ENCODE peak calls at places on chromosomes 5 and 9, in seven cellular contexts. One of them, this sample, is unnamed. For H3K9me3, the result is how much of the 10 kb centered on the place peaks cover.

GRCh38 chr5:106368021-106368420 is 1302.7 kb downstream of the EFNA5 start:
- DNase-seq in sigmoid colon: no peak
- DNase-seq in ovary: no peak
- DNase-seq in A549: no peak
- DNase-seq in transverse colon: no peak
- DNase-seq in stomach: no peak
- DNase-seq in HepG2: no peak
- DNase-seq in this sample: no peak

GRCh38 chr5:107674655-107675054 is 3.9 kb upstream of the EFNA5 start:
- DNase-seq in A549: no peak
- DNase-seq in sigmoid colon: no peak
- DNase-seq in stomach: no peak
- DNase-seq in ovary: no peak
- DNase-seq in transverse colon: no peak
- DNase-seq in HepG2: no peak
- DNase-seq in this sample: no peak

GRCh38 chr5:17282283-17283120 is 65.1 kb downstream of the BASP1 start:
- DNase-seq in HepG2: no peak
- DNase-seq in A549: no peak
- DNase-seq in stomach: no peak
- DNase-seq in ovary: no peak
- DNase-seq in sigmoid colon: no peak
- DNase-seq in transverse colon: peak
- DNase-seq in this sample: no peak

GRCh38 chr5:33316773-33317172 is 124.0 kb upstream of the TARS1 start:
- DNase-seq in transverse colon: no peak
- DNase-seq in sigmoid colon: no peak
- DNase-seq in HepG2: no peak
- DNase-seq in stomach: no peak
- DNase-seq in ovary: no peak
- DNase-seq in A549: no peak
- DNase-seq in this sample: no peak

GRCh38 chr5:69293882-69294281 is 38.7 kb downstream of the CCDC125 start:
- DNase-seq in stomach: no peak
- DNase-seq in transverse colon: no peak
- DNase-seq in A549: no peak
- DNase-seq in ovary: no peak
- DNase-seq in sigmoid colon: no peak
- DNase-seq in HepG2: peak
- DNase-seq in this sample: no peak

GRCh38 chr5:91486638-91487037 is 103.5 kb upstream of the ARRDC3 start:
- DNase-seq in transverse colon: no peak
- DNase-seq in A549: peak
- DNase-seq in sigmoid colon: no peak
- DNase-seq in stomach: no peak
- DNase-seq in HepG2: no peak
- DNase-seq in ovary: no peak
- DNase-seq in this sample: no peak

GRCh38 chr9:117720555-117720954 is 16.4 kb downstream of the TLR4 start:
- DNase-seq in transverse colon: peak
- DNase-seq in stomach: no peak
- DNase-seq in ovary: no peak
- DNase-seq in HepG2: no peak
- DNase-seq in sigmoid colon: peak
- DNase-seq in A549: no peak
- DNase-seq in this sample: peak

GRCh38 chr5:675876-676698 is 17.1 kb downstream of the TPPP start:
- DNase-seq in ovary: peak
- DNase-seq in HepG2: no peak
- DNase-seq in A549: no peak
- DNase-seq in sigmoid colon: peak
- DNase-seq in transverse colon: no peak
- DNase-seq in stomach: peak
- DNase-seq in this sample: no peak

GRCh38 chr9:99906403-99907207 is at the start of gene STX17:
- DNase-seq in stomach: peak
- DNase-seq in A549: peak
- DNase-seq in sigmoid colon: peak
- DNase-seq in ovary: peak
- DNase-seq in HepG2: peak
- DNase-seq in transverse colon: peak
- DNase-seq in this sample: peak

GRCh38 chr5:173228639-173229380 is 6.2 kb downstream of the NKX2-5 start:
- DNase-seq in A549: no peak
- DNase-seq in ovary: no peak
- DNase-seq in stomach: no peak
- DNase-seq in sigmoid colon: no peak
- DNase-seq in HepG2: no peak
- DNase-seq in transverse colon: no peak
- DNase-seq in this sample: no peak

GRCh38 chr5:60399507-60399906 is 300.5 kb downstream of the DEPDC1B start:
- DNase-seq in HepG2: no peak
- DNase-seq in transverse colon: no peak
- DNase-seq in stomach: no peak
- DNase-seq in A549: no peak
- DNase-seq in ovary: no peak
- DNase-seq in sigmoid colon: no peak
- DNase-seq in this sample: no peak

GRCh38 chr5:89338935-89339334 is 456.0 kb upstream of the MEF2C start:
- DNase-seq in stomach: no peak
- DNase-seq in sigmoid colon: no peak
- DNase-seq in ovary: no peak
- DNase-seq in transverse colon: no peak
- DNase-seq in A549: no peak
- DNase-seq in HepG2: no peak
- DNase-seq in this sample: no peak

GRCh38 chr5:127296321-127296720 is 5.7 kb downstream of the MEGF10 start:
- DNase-seq in transverse colon: no peak
- DNase-seq in A549: no peak
- DNase-seq in stomach: no peak
- DNase-seq in ovary: no peak
- DNase-seq in sigmoid colon: no peak
- DNase-seq in HepG2: no peak
- DNase-seq in this sample: no peak

GRCh38 chr9:9016597-9016996 is 1217.0 kb upstream of the DMAC1 start:
- DNase-seq in sigmoid colon: no peak
- DNase-seq in HepG2: peak
- DNase-seq in ovary: no peak
- DNase-seq in transverse colon: no peak
- DNase-seq in stomach: no peak
- DNase-seq in A549: no peak
- DNase-seq in this sample: no peak

GRCh38 chr9:4167040-4167671 is 132.7 kb downstream of the GLIS3 start:
- DNase-seq in transverse colon: no peak
- DNase-seq in A549: peak
- DNase-seq in ovary: no peak
- DNase-seq in sigmoid colon: no peak
- DNase-seq in stomach: no peak
- DNase-seq in HepG2: no peak
- DNase-seq in this sample: no peak

GRCh38 chr9:34701023-34701768 is 8.7 kb downstream of the CCL21 start:
- DNase-seq in sigmoid colon: peak
- DNase-seq in ovary: peak
- DNase-seq in transverse colon: peak
- DNase-seq in HepG2: peak
- DNase-seq in stomach: peak
- DNase-seq in A549: peak
- DNase-seq in this sample: peak

GRCh38 chr5:6683241-6683640 is 30.0 kb upstream of the TENT4A start:
- DNase-seq in HepG2: no peak
- DNase-seq in ovary: no peak
- DNase-seq in transverse colon: no peak
- DNase-seq in stomach: no peak
- DNase-seq in sigmoid colon: no peak
- DNase-seq in A549: no peak
- DNase-seq in this sample: no peak

GRCh38 chr5:112163435-112163834 is 255.6 kb downstream of the EPB41L4A start:
- DNase-seq in stomach: no peak
- DNase-seq in HepG2: no peak
- DNase-seq in transverse colon: no peak
- DNase-seq in sigmoid colon: no peak
- DNase-seq in A549: no peak
- DNase-seq in ovary: no peak
- DNase-seq in this sample: no peak

GRCh38 chr5:112159435-112159834 is 259.6 kb downstream of the EPB41L4A start:
- DNase-seq in A549: no peak
- DNase-seq in transverse colon: no peak
- DNase-seq in HepG2: no peak
- DNase-seq in sigmoid colon: peak
- DNase-seq in ovary: no peak
- DNase-seq in stomach: no peak
- DNase-seq in this sample: no peak

GRCh38 chr5:112161392-112161748 is 257.7 kb downstream of the EPB41L4A start:
- DNase-seq in sigmoid colon: no peak
- DNase-seq in A549: no peak
- DNase-seq in HepG2: no peak
- DNase-seq in stomach: no peak
- DNase-seq in ovary: no peak
- DNase-seq in transverse colon: no peak
- DNase-seq in this sample: no peak

GRCh38 chr5:112165399-112165798 is 253.7 kb downstream of the EPB41L4A start:
- DNase-seq in sigmoid colon: no peak
- DNase-seq in stomach: no peak
- DNase-seq in HepG2: no peak
- DNase-seq in ovary: no peak
- DNase-seq in A549: no peak
- DNase-seq in transverse colon: no peak
- DNase-seq in this sample: no peak

DNA sequence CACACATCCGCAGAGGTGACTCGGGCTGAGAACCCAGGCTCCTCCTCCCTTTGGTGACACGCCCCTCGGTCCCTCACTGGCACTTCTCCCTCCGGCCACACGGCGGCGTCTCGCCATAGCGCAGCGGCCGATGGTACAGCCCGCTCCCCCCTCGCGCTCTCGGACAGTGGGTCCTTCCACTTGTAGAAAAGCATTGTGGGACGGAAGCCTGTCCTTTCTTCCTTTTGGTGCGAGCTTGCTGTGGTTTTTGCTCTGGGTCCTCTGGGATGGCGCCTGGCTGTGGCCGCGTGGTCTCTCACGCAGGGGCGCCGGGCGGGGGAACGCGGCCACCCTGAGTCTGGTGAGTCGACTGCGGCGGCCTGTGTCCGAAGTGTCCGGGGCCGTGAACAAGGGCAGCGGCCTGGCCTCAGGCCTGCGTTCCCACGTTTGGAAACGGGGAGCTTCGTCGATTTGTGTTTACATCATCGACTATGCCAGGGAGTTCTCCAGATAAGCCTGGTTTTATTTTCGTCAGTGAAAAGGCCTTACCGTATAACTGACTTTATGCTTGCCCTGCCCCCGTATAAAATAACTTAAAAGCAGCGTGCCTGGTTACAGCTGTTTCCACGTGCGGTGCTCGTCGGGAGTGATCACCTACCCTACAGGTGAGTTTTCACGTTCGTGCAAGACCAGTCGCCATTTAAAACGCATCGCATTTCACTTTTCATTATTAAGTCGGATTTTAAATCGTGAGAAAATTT is 258.3 kb downstream of the EPB41L4A start:
- DNase-seq in transverse colon: peak
- DNase-seq in ovary: peak
- DNase-seq in A549: peak
- DNase-seq in HepG2: peak
- DNase-seq in sigmoid colon: peak
- DNase-seq in stomach: peak
- DNase-seq in this sample: peak
- TF ChIP-seq POLR2A in transverse colon: peak
- TF ChIP-seq POLR2A in ovary: peak
- TF ChIP-seq POLR2A in A549: peak
- TF ChIP-seq POLR2A in HepG2: peak
- TF ChIP-seq POLR2A in sigmoid colon: peak
- TF ChIP-seq POLR2A in stomach: no peak
- TF ChIP-seq POLR2A in this sample: peak

GRCh38 chr5:141420855-141421488 is at the start of gene PCDHGA11:
- DNase-seq in stomach: no peak
- DNase-seq in A549: peak
- DNase-seq in sigmoid colon: no peak
- DNase-seq in transverse colon: no peak
- DNase-seq in HepG2: no peak
- DNase-seq in ovary: no peak
- DNase-seq in this sample: no peak
- H3K9me3 ChIP-seq in stomach: half or more
- H3K9me3 ChIP-seq in A549: half or more
- H3K9me3 ChIP-seq in sigmoid colon: half or more
- H3K9me3 ChIP-seq in transverse colon: half or more
- H3K9me3 ChIP-seq in HepG2: under half
- H3K9me3 ChIP-seq in ovary: under half
- H3K9me3 ChIP-seq in this sample: under half

DNA sequence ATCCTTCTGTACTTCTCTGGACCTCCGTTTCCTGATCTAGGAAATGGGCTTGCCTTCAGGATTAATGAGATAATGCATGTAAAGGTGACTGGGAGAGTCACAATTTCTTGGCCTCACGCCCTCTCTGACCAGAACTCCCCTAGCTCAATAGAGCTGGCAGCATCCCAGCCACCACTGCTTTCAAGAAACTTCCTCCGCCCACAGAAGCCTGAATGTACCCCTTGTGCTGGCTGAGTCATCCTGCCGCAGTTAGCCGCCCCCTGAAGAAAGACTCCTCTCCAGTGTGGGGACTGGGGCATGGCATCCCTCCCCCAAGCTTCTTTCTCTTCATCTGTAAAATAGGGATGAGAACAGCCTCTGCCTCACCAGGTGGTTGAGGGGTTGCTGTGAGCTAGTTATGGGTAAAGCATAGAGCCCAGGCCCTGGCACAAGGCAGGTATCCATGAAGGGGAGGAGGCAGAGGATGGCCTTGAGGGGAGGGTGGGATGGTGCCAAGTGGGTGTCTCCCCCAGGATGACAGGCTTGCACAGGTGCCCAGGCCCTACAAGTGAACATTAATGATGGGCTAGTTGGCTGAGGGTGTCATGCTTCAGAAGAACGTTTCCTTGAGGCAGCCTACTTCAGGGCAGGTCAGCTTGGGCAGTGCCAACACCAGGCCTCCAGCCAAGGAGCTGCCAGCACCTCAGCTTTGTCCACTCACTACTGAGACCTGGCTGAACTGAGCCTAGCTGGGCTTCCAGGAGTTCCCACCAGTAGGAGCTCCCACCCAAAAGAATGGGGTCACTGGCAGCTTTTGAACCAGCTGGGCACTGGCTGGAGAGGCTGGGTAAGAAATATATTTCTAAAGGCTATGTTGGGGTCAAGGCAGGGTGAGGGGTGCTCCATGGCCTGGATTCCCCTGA is 3.5 kb downstream of the PDLIM4 start:
- DNase-seq in stomach: peak
- DNase-seq in sigmoid colon: peak
- DNase-seq in transverse colon: peak
- DNase-seq in A549: no peak
- DNase-seq in HepG2: no peak
- DNase-seq in ovary: peak
- DNase-seq in this sample: peak
- TF ChIP-seq EP300 in stomach: no peak
- TF ChIP-seq EP300 in sigmoid colon: no peak
- TF ChIP-seq EP300 in transverse colon: no peak
- TF ChIP-seq EP300 in A549: no peak
- TF ChIP-seq EP300 in HepG2: no peak
- TF ChIP-seq EP300 in ovary: no peak
- TF ChIP-seq EP300 in this sample: no peak

DNA sequence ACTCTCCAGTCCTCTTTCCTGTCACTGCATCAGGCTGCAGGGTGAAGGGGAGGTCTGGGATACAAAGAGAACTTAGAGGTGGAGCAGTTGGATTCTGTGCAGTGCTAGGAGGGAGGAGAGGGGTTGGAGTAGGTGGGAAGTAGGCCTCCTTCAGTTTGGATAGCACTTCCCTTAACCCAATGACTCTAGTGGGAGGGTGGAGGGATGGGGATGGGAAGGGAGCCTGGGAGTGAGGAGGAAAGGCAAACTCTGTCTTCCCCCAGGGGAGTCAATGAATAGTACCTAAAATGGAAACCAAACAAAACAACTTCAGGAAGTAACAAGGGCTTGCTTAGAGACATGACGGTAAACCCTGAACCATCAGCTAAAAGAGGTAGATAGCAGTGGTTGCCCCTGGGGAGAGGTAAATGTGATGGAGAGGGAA is 30.7 kb downstream of the GSN start:
- DNase-seq in A549: no peak
- DNase-seq in transverse colon: no peak
- DNase-seq in ovary: no peak
- DNase-seq in sigmoid colon: peak
- DNase-seq in HepG2: peak
- DNase-seq in stomach: no peak
- DNase-seq in this sample: peak
- TF ChIP-seq POLR2A in A549: no peak
- TF ChIP-seq POLR2A in transverse colon: no peak
- TF ChIP-seq POLR2A in ovary: peak
- TF ChIP-seq POLR2A in sigmoid colon: no peak
- TF ChIP-seq POLR2A in HepG2: no peak
- TF ChIP-seq POLR2A in stomach: no peak
- TF ChIP-seq POLR2A in this sample: peak